ENCODE peak calls at places on chromosomes 12 and 14, in ten cellular contexts. N is left ventricle myocardium inferior; M is suprapubic skin; C is colonic mucosa; U is adrenal gland; A is CD8-positive, alpha-beta memory T cell; W is hepatocyte; T is MM.1S; Z is thyroid gland; D is Panc1. X is an unnamed sample.

GRCh38 chr12:122992386-122992785 is 11.9 kb downstream of the ARL6IP4 start:
- DNase-seq in A (no peak), D (no peak), N (no peak), C (no peak), U (no peak), M (no peak), T (no peak), W (no peak), Z (peak; percentile 26), X (no peak)

GRCh38 chr12:120067084-120067869 is 49.3 kb downstream of the RAB35 start:
- DNase-seq in W (no peak), N (no peak), U (no peak), M (no peak), C (no peak), Z (no peak), A (no peak), D (no peak), T (no peak), X (no peak)

GRCh38 chr12:32134144-32134888 is 27.7 kb downstream of the BICD1 start:
- DNase-seq in A (no peak), D (no peak), Z (no peak), T (peak; percentile 90), N (no peak), C (no peak), U (no peak), M (no peak), W (no peak), X (peak; percentile 68)

GRCh38 chr12:123153906-123154305 is 3.0 kb upstream of the PITPNM2 start:
- DNase-seq in C (no peak), W (no peak), N (no peak), D (no peak), T (no peak), U (no peak), A (no peak), M (no peak), Z (no peak), X (peak; percentile 79)

GRCh38 chr12:49789992-49790391 is 38.2 kb downstream of the NCKAP5L start:
- DNase-seq in N (no peak), A (no peak), T (no peak), D (no peak), W (no peak), U (no peak), Z (no peak), M (no peak), C (no peak), X (peak; percentile 91)

GRCh38 chr12:65663648-65664047 is 160.6 kb upstream of the HMGA2 start:
- DNase-seq in W (no peak), U (no peak), C (no peak), N (no peak), M (no peak), Z (no peak), T (no peak), A (no peak), D (no peak), X (no peak)

GRCh38 chr12:52878507-52879393 is 26.1 kb downstream of the KRT8 start:
- DNase-seq in N (no peak), Z (no peak), M (no peak), T (no peak), C (no peak), W (peak; percentile 4), U (no peak), A (no peak), D (no peak), X (no peak)

GRCh38 chr12:96240656-96241055 is 46.5 kb downstream of the ELK3 start:
- DNase-seq in Z (no peak), W (no peak), A (no peak), C (no peak), N (no peak), M (no peak), D (no peak), T (no peak), U (no peak), X (no peak)

GRCh38 chr14:70655110-70655826 is 13.6 kb downstream of the TTC9 start:
- DNase-seq in N (no peak), U (no peak), D (no peak), Z (peak; percentile 13), T (peak; percentile 19), W (no peak), M (no peak), C (no peak), A (peak; percentile 43), X (peak; percentile 68)

GRCh38 chr14:70651522-70651921 is 9.8 kb downstream of the TTC9 start:
- DNase-seq in D (no peak), A (no peak), U (no peak), M (no peak), C (no peak), T (no peak), N (no peak), W (no peak), Z (no peak), X (no peak)

GRCh38 chr14:70653662-70654061 is 11.9 kb downstream of the TTC9 start:
- DNase-seq in T (no peak), W (no peak), N (no peak), C (no peak), M (no peak), A (no peak), U (no peak), D (no peak), Z (no peak), X (peak; percentile 59)

GRCh38 chr14:70652871-70653270 is 11.2 kb downstream of the TTC9 start:
- DNase-seq in A (no peak), N (no peak), C (no peak), M (no peak), W (no peak), T (no peak), Z (no peak), D (no peak), U (no peak), X (no peak)

DNA sequence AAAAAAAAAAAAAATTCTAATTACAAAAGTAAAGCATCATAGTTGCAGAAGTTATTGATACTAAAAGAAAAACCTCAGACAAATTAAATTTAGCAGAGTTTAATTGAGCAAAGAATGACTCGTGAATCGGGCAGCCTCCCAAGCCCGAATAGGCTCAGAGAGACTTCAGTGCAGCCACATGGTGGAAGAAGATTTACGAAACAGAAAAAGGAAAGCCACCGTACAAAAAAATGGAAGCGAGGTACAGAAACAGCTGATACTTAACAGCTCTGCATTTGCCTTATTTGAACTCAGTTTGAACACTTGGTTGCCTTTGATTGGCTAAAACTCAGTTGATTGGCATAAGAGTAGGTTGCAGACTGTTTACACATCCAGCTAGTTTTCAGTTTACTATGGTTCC is 12.9 kb downstream of the TTC9 start:
- DNase-seq in M (no peak), Z (no peak), D (no peak), W (no peak), T (no peak), C (no peak), A (no peak), U (no peak), N (no peak), X (no peak)
- H3K27ac ChIP-seq in M (no peak overlapping the region), Z (no peak overlapping the region), D (no peak overlapping the region), W (no peak overlapping the region), T (no peak overlapping the region), C (peak overlapping the region; percentile 36), A (peak overlapping the region; percentile 64), U (no peak overlapping the region), N (no peak overlapping the region), X (no peak overlapping the region)

GRCh38 chr14:68548194-68549056 is 244.4 kb downstream of the ZFP36L1 start:
- DNase-seq in T (no peak), C (peak; percentile 66), A (no peak), Z (no peak), M (peak; percentile 97), N (peak; percentile 90), D (no peak), U (peak; percentile 73), W (peak; percentile 86), X (peak; percentile 56)

GRCh38 chr14:68549966-68550705 is 242.7 kb downstream of the ZFP36L1 start:
- DNase-seq in A (no peak), D (no peak), N (no peak), M (no peak), W (no peak), T (no peak), U (no peak), Z (peak; percentile 63), C (no peak), X (no peak)

GRCh38 chr14:68546839-68547238 is 246.0 kb downstream of the ZFP36L1 start:
- DNase-seq in W (no peak), M (no peak), N (no peak), C (no peak), U (no peak), T (no peak), Z (no peak), A (no peak), D (no peak), X (no peak)

GRCh38 chr14:68549057-68549421 is 243.8 kb downstream of the ZFP36L1 start:
- DNase-seq in C (no peak), Z (peak; percentile 47), W (no peak), D (no peak), N (no peak), A (no peak), M (no peak), U (peak; percentile 49), T (no peak), X (no peak)

DNA sequence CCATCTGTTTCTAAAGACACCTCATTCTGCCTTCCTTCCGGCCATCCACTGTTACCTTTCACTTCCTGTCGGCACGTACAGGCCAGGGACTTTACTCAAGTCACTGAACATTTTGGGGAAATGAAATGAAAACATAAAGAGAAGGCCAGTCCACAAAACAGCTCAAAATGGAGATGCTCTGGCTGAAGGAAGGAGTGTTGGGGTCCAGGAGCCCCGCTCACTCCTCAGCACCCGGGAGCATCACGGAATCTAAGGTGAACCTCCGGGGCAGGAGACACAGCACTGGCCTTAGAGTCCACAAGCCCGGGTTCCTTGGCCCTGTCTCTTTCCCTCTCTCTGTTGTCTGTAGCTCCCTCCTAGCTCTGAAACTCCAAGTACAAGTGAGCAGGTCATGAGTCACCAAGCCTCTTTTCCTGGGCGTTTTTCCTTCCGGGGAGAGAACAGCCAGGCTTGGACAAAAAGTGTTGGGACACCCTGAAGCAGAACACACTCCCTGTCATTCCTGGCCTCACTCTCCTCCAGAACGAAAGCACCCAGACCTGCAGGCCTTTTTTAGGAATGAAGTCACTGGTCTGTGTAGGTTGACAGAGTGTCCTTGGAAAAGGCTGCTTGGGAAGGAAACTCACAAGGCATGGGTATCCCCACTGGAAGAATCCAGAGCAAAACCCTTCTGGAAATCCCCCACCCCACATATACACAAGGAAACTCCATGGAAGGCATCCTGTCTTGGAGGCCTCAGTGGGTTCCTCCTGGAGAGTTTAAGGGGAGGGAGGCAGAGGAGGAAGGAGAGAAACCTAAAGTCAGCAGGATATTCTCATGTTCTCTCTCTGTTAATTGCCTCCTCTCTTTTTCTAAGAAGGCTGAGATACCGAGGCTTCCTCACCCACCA is 245.3 kb downstream of the ZFP36L1 start:
- DNase-seq in U (peak; percentile 67), T (no peak), D (peak; percentile 27), Z (peak; percentile 61), W (peak; percentile 66), A (no peak), M (no peak), C (no peak), N (no peak), X (no peak)
- H3K4me1 ChIP-seq in U (peaks cover 51% of the 10 kb centered on the region), T (no peaks in the 10 kb centered on the region), D (peaks cover 7% of the 10 kb centered on the region), Z (peaks cover 57% of the 10 kb centered on the region), W (peaks cover 47% of the 10 kb centered on the region), A (no peaks in the 10 kb centered on the region), M (peaks cover 93% of the 10 kb centered on the region), C (no peaks in the 10 kb centered on the region), N (peaks cover 89% of the 10 kb centered on the region), X (no peaks in the 10 kb centered on the region)

DNA sequence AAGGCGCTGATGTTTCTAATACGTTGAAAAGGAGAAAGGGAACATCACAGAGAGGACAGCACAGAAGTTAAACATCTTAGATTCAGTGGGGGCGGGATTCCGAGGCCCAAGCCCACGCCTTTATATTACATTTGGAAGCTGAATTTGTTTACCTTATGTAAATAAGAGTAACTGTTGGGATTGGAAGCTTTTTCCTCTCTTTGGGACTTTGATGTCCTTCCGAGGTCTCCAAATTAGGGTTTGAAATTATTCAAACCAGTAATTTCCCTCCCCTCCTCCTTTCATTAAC is 6.4 kb downstream of the FOXA1 start:
- DNase-seq in C (peak; percentile 55), U (no peak), N (no peak), Z (no peak), M (no peak), D (no peak), W (peak; percentile 38), A (no peak), T (no peak), X (no peak)
- H3K9me3 ChIP-seq in C (no peaks in the 10 kb centered on the region), U (no peaks in the 10 kb centered on the region), N (no peaks in the 10 kb centered on the region), Z (no peaks in the 10 kb centered on the region), M (no peaks in the 10 kb centered on the region), D (no peaks in the 10 kb centered on the region), W (no peaks in the 10 kb centered on the region), A (no peaks in the 10 kb centered on the region), T (no peaks in the 10 kb centered on the region), X (no peaks in the 10 kb centered on the region)

GRCh38 chr12:31035226-31035625 is 38.4 kb upstream of the DDX11 start:
- DNase-seq in A (no peak), W (no peak), N (no peak), M (no peak), U (no peak), T (no peak), C (no peak), Z (no peak), D (no peak), X (peak; percentile 41)

GRCh38 chr12:31033146-31033545 is 40.5 kb upstream of the DDX11 start:
- DNase-seq in Z (peak; percentile 5), N (no peak), M (no peak), D (no peak), T (no peak), C (no peak), U (no peak), A (no peak), W (no peak), X (peak; percentile 31)

GRCh38 chr12:31034372-31034771 is 39.3 kb upstream of the DDX11 start:
- DNase-seq in T (no peak), Z (no peak), N (no peak), W (no peak), C (no peak), D (no peak), U (no peak), A (no peak), M (no peak), X (peak; percentile 30)

GRCh38 chr12:31031951-31032335 is 41.7 kb upstream of the DDX11 start:
- DNase-seq in T (no peak), U (no peak), Z (no peak), M (no peak), N (no peak), C (no peak), A (no peak), W (no peak), D (no peak), X (peak; percentile 37)

DNA sequence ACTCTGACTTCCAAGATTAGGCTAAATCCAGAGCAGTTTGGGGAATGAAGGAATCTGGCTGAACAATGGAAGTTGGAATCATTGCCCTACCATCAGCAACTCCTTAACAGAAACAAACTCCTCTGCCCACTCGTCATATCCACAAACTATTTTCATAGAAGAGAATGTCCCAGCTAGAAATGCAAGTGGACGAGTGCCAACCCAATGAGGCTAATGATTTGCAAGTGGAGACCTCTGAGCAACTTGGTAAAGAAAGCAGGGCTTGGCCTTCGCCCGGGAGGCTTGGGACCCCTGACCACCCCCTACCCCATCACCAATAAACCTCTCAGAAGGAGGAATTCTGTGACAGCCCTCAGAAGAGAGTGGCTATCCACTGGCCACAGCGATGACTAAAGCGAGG is 40.0 kb upstream of the DDX11 start:
- DNase-seq in W (no peak), A (no peak), U (no peak), T (no peak), D (no peak), M (no peak), C (no peak), Z (peak; percentile 9), N (no peak), X (peak; percentile 38)
- H3K27ac ChIP-seq in W (no peak overlapping the region), A (no peak overlapping the region), U (no peak overlapping the region), T (no peak overlapping the region), D (no peak overlapping the region), M (no peak overlapping the region), C (no peak overlapping the region), Z (no peak overlapping the region), N (peak overlapping the region; percentile 50), X (no peak overlapping the region)